ENCODE peak calls at places on chromosomes 13 and 19, in ten cellular contexts. E, T, I, J, S, Z, P, X, B and C are unnamed samples.

GRCh38 chr13:45826741-45827140 is 24.8 kb downstream of the SIAH3 start:
- DNase-seq in E (no peak), T (no peak), I (no peak), J (no peak), S (no peak), Z (no peak), P (no peak), X (no peak), B (no peak), C (no peak)

GRCh38 chr19:1860133-1860775 is 3.1 kb downstream of the KLF16 start:
- DNase-seq in E (peak), T (peak), I (peak), J (no peak), S (peak), Z (peak), P (no peak), X (no peak), B (peak), C (peak)

GRCh38 chr19:8487137-8487851 is 15.1 kb downstream of the PRAM1 start:
- DNase-seq in E (no peak), T (no peak), I (no peak), J (no peak), S (no peak), Z (no peak), P (peak), X (no peak), B (peak), C (peak)

GRCh38 chr13:74687452-74688180 is 553.4 kb upstream of the KLF12 start:
- DNase-seq in E (no peak), T (no peak), I (no peak), J (no peak), S (peak), Z (no peak), P (no peak), X (no peak), B (no peak), C (no peak)

GRCh38 chr19:13056052-13056660 is 46.5 kb downstream of the LYL1 start:
- DNase-seq in E (no peak), T (peak), I (peak), J (no peak), S (peak), Z (peak), P (no peak), X (no peak), B (no peak), C (no peak)

GRCh38 chr19:51595776-51596175 is 24.7 kb downstream of the ZNF175 start:
- DNase-seq in E (no peak), T (no peak), I (no peak), J (no peak), S (no peak), Z (no peak), P (no peak), X (no peak), B (no peak), C (no peak)

GRCh38 chr19:5622465-5623396 is at the start of the genes SAFB and SAFB2:
- DNase-seq in E (peak), T (peak), I (peak), J (peak), S (peak), Z (peak), P (peak), X (peak), B (peak), C (peak)

GRCh38 chr19:42232435-42232834 is 10.0 kb downstream of the GSK3A start:
- DNase-seq in E (no peak), T (no peak), I (no peak), J (no peak), S (no peak), Z (no peak), P (no peak), X (no peak), B (no peak), C (no peak)

GRCh38 chr19:6073858-6074708 is 36.2 kb downstream of the RFX2 start:
- DNase-seq in E (no peak), T (no peak), I (no peak), J (no peak), S (no peak), Z (no peak), P (no peak), X (no peak), B (no peak), C (no peak)